ENCODE peak calls at places on chromosome 5, in five cellular contexts. P, F, H, R and T are unnamed samples.

GRCh38 chr5:76583163-76584047 is 39.8 kb downstream of the F2RL2 start:
- DNase-seq in P (no peak), R (no peak), F (no peak), H (no peak), T (no peak)

GRCh38 chr5:159343295-159344094 is 13.2 kb upstream of the IL12B start:
- DNase-seq in R (no peak), H (no peak), P (no peak), F (no peak), T (no peak)

GRCh38 chr5:178385472-178385853 is 152.9 kb upstream of the PHYKPL start:
- DNase-seq in F (no peak), P (no peak), R (peak), H (peak), T (no peak)

GRCh38 chr5:76341935-76342334 is 61.1 kb upstream of the IQGAP2 start:
- DNase-seq in P (no peak), H (no peak), R (no peak), F (no peak), T (no peak)

GRCh38 chr5:172901012-172901780 is 58.0 kb upstream of the RPL26L1 start:
- DNase-seq in F (peak), H (no peak), P (no peak), R (peak), T (no peak)

GRCh38 chr5:118687085-118687484 is 301.3 kb downstream of the DTWD2 start:
- DNase-seq in H (no peak), R (no peak), P (no peak), F (no peak), T (no peak)

GRCh38 chr5:152499816-152500575 is 94.9 kb upstream of the NMUR2 start:
- DNase-seq in P (no peak), H (no peak), F (no peak), R (no peak), T (no peak)

GRCh38 chr5:52043543-52043942 is 660.3 kb downstream of the ISL1 start:
- DNase-seq in F (no peak), H (no peak), P (no peak), R (no peak), T (no peak)

GRCh38 chr5:179974281-179974945 is 66.7 kb upstream of the TBC1D9B start:
- DNase-seq in P (no peak), H (no peak), F (no peak), R (no peak), T (no peak)

GRCh38 chr5:123545506-123545905 is 33.5 kb downstream of the CSNK1G3 start:
- DNase-seq in H (no peak), P (no peak), F (no peak), R (no peak), T (no peak)

DNA sequence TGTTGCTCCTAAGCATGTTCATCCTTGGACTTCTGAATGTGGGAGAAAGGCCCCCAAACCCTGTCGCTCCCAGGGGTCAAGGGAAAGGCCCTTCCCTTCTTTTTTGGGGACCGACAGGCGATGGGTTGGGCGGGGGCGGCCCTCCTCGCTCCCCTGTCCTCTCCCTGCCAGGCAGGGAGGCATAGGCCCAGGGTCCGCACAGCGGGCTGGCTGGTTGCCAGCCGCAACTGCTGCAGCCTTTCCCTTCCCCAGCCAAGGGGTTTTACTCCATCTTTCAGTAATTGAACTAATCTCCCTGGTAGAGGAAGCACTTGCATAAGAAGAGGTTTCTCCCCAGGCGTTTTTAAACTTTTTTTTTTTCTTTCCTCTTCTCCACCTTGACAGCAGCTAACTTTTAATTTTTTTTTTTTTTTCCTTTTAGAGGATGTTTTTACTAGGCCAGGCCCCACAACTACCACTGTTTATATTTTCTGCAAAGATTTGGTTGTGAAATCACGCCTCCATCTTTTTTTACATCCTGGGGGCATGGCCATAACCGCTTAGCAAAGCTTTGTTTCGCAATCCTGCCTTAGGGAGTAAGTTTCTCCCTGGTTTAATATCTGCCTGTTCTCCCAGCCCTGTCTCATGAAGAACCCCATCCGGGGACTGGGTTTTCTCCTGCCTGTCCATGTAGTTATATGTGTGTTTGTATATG is 216.9 kb upstream of the ZNF608 start:
- DNase-seq in H (no peak), R (no peak), P (peak), F (peak), T (no peak)
- TF ChIP-seq POLR2AphosphoS5 in H (no peak), R (no peak), P (peak), F (no peak), T (peak)

DNA sequence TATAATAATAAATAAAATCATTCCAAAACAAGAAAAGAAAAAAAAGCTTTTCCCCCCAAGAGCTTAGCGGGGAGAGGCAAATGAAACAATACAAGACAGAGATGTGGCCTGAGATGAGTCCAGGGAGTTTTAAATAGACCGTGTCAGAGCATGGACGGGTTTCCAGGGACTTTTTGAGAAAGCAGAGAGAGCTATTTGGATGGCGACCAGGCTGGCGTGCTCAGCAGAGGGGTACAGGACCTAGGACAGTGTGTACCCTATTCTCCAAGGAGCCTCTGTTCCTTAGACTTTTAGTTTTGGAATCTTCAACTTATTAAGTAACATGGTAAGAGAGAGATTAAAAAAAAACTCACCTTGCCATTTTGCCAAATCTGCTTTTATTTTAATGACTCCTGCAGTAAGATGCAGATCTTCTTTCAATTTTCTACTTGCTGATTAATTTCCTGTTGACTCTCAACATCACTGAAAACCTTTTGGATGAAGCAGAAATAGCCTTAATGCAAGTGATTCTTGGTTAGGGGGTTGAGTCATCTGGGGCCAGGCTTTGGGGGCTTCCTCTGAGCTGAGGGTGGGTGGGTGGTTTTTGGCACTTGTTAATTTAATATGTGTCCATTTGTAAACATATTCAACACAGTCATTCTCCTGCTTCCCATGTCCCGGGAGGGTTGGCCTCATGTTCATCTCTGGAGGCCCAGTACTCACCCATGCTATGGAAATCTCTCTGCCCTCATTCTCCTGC is 49.6 kb upstream of the OSMR start:
- DNase-seq in H (no peak), P (no peak), R (peak), F (no peak), T (no peak)
- TF ChIP-seq POLR2AphosphoS5 in H (no peak), P (no peak), R (peak), F (no peak), T (peak)

DNA sequence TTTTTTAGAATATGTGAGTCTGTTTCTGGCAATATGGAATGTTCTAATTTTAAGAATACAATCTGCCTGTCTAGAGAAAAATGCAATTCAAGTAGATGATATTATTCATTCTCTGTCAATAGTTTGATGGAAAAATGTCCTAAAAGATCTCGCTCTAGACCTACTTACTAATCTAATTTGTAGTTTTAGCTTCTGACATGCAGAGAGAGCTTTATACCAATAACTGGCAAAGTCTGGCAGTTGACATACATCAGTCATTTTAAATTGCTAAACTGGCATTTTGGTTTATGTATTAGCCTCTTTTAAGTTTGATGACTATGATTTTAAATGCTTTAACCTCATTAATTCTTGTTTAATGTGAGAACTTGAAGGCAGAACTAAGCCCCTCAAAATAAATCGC is 355.0 kb upstream of the CDH10 start:
- DNase-seq in F (no peak), R (no peak), H (no peak), P (no peak), T (no peak)
- TF ChIP-seq POLR2AphosphoS5 in F (no peak), R (no peak), H (no peak), P (no peak), T (no peak)

DNA sequence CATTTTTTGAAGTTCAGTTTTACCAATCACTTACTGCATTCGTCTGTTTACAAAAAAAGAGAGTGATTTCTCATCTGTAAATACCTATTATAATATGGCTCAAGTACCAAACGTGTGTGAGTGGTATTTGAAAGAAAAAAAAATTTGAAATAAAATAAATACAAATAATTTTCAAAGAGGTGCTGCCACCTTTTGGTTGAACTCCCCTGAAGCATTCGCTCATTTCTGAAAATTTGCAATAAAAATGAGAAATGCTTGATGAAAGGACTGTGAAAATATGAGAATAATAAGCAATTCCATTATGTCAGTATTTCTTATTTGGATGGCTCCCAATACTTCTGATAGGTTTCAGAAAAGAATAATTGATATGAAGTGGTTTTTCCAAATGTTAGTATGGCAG is 409.9 kb downstream of the CTNND2 start:
- DNase-seq in H (no peak), P (no peak), R (no peak), F (no peak), T (no peak)
- TF ChIP-seq POLR2AphosphoS5 in H (no peak), P (no peak), R (no peak), F (no peak), T (no peak)

GRCh38 chr5:68456756-68457217 is 241.2 kb downstream of the PIK3R1 start:
- DNase-seq in R (no peak), F (peak), H (no peak), P (no peak), T (no peak)
- TF ChIP-seq POLR2AphosphoS5 in R (no peak), F (no peak), H (no peak), P (no peak), T (peak)